ENCODE peak calls at places on chromosomes 1 and 21, in nine cellular contexts. E is hippocampal formation; N is stimulated activated CD8-positive, alpha-beta memory T cell treated with anti-CD3 and anti-CD28 coated beads, Interleukin-12 subunit alpha, Interleukin-12 subunit beta, amount 100 ng/mL, for 1 hour; J is psoas muscle; G is heart right ventricle; X is NCI-H524 treated with DMSO at 0.1 percent for 48 hours; H is GF-D8; K is AG08395; M is activated CD8-positive, alpha-beta memory T cell treated with anti-CD3 and anti-CD28 coated beads, Interleukin-2, amount 50 U/mL, for 4 hours. A is an unnamed sample.

GRCh38 chr21:46618738-46619369 is 14.0 kb upstream of the S100B start:
- DNase-seq in J (no peak), H (peak), E (no peak), K (no peak), M (no peak), N (no peak), G (no peak), X (no peak), A (no peak)

GRCh38 chr1:156804572-156805243 is 11.9 kb downstream of the SH2D2A start:
- DNase-seq in E (peak), H (peak), X (peak), N (no peak), M (no peak), G (no peak), K (no peak), J (no peak), A (no peak)

GRCh38 chr1:46180082-46180616 is 3.9 kb upstream of the P3R3URF start:
- DNase-seq in G (no peak), X (no peak), N (no peak), K (no peak), J (no peak), E (no peak), H (no peak), M (no peak), A (peak)

GRCh38 chr21:32412162-32412997 is at the start of gene EVA1C:
- DNase-seq in M (peak), K (peak), J (peak), H (no peak), X (no peak), G (peak), N (peak), E (no peak), A (peak)

GRCh38 chr21:15298306-15298705 is 233.5 kb upstream of the NRIP1 start:
- DNase-seq in J (no peak), E (no peak), K (no peak), M (no peak), N (no peak), H (no peak), G (no peak), X (no peak), A (no peak)

GRCh38 chr1:30343562-30343961 is 379.8 kb downstream of the MATN1 start:
- DNase-seq in X (no peak), G (no peak), N (no peak), E (no peak), M (no peak), J (no peak), H (no peak), K (no peak), A (no peak)

GRCh38 chr1:36486436-36487335 is 4.0 kb upstream of the CSF3R start:
- DNase-seq in G (peak), N (no peak), E (peak), J (no peak), M (no peak), X (no peak), K (no peak), H (peak), A (peak)

GRCh38 chr1:112263464-112263863 is 132.6 kb upstream of the CTTNBP2NL start:
- DNase-seq in N (no peak), M (no peak), G (no peak), J (no peak), X (no peak), H (no peak), K (peak), E (no peak), A (no peak)

GRCh38 chr1:160620942-160621632 is 25.8 kb downstream of the SLAMF1 start:
- DNase-seq in K (no peak), H (no peak), X (no peak), M (no peak), E (no peak), G (no peak), N (no peak), J (no peak), A (no peak)

GRCh38 chr21:42616366-42617340 is 36.8 kb upstream of the PDE9A start:
- DNase-seq in J (no peak), M (no peak), E (no peak), H (no peak), N (no peak), X (no peak), G (no peak), K (no peak), A (no peak)

GRCh38 chr1:219548386-219548785 is 64.5 kb downstream of the ZC3H11B start:
- DNase-seq in G (no peak), H (no peak), E (no peak), K (no peak), J (no peak), M (no peak), N (no peak), X (no peak), A (no peak)

GRCh38 chr1:108533351-108534083 is 26.4 kb upstream of the EEIG2 start:
- DNase-seq in J (no peak), N (no peak), M (no peak), G (no peak), E (no peak), H (no peak), X (no peak), K (no peak), A (no peak)

GRCh38 chr1:23745515-23745914 is 2.2 kb downstream of the ELOA start:
- DNase-seq in H (peak), J (no peak), E (no peak), N (no peak), K (peak), X (no peak), G (no peak), M (no peak), A (no peak)

GRCh38 chr1:15231714-15232201 is 15.3 kb upstream of the FHAD1 start:
- DNase-seq in J (no peak), H (no peak), M (no peak), X (no peak), G (no peak), K (no peak), N (no peak), E (no peak), A (no peak)

GRCh38 chr1:12166834-12167492 is at the start of gene TNFRSF1B:
- DNase-seq in X (no peak), G (peak), K (peak), E (no peak), N (peak), J (peak), H (no peak), M (peak), A (peak)

GRCh38 chr1:234972411-234973191 is 156.0 kb downstream of the TOMM20 start:
- DNase-seq in H (no peak), N (no peak), X (no peak), M (no peak), K (no peak), J (no peak), G (no peak), E (no peak), A (no peak)

A was measured in left lung.